ENCODE peak calls at places on chromosomes 11 and 22, in nine cellular contexts. W is testis, L is ovary, Z is spleen, S is stomach, R is brain microvascular endothelial cell, M is GM23338, H is esophagus squamous epithelium, G is adrenal gland. P is an unnamed sample.

GRCh38 chr11:62544521-62545436 is 1.8 kb downstream of the AHNAK start:
- DNase-seq in R (no peak), W (no peak), G (no peak), S (no peak), M (no peak), H (no peak), L (no peak), Z (no peak), P (peak; percentile 39)

GRCh38 chr11:95247883-95248282 is 16.9 kb upstream of the SESN3 start:
- DNase-seq in L (no peak), G (no peak), R (no peak), W (no peak), S (no peak), H (no peak), M (no peak), Z (no peak), P (no peak)

GRCh38 chr11:124942446-124943202 is 6.8 kb upstream of the HEPACAM start:
- DNase-seq in R (no peak), G (no peak), W (no peak), S (no peak), L (no peak), H (no peak), Z (no peak), M (no peak), P (peak; percentile 70)

GRCh38 chr11:8604078-8604723 is 10.2 kb upstream of the STK33 start:
- DNase-seq in Z (no peak), H (no peak), G (peak; percentile 82), W (peak; percentile 75), L (no peak), R (peak; percentile 100), S (peak; percentile 58), M (peak; percentile 85), P (peak; percentile 72)

GRCh38 chr11:60992842-60993409 is 21.4 kb downstream of the CD6 start:
- DNase-seq in Z (no peak), L (peak; percentile 39), H (no peak), M (no peak), G (no peak), S (peak; percentile 50), R (no peak), W (peak; percentile 52), P (no peak)

GRCh38 chr11:108340958-108341357 is 118.1 kb downstream of the ATM start:
- DNase-seq in H (no peak), S (no peak), W (no peak), M (peak; percentile 37), G (no peak), Z (no peak), R (no peak), L (no peak), P (no peak)

GRCh38 chr11:41950470-41951143 is 491.2 kb upstream of the LRRC4C start:
- DNase-seq in L (no peak), Z (no peak), H (no peak), R (no peak), S (no peak), M (no peak), G (no peak), W (no peak), P (peak; percentile 23)

GRCh38 chr22:45972868-45973212 is 4.1 kb downstream of the WNT7B start:
- DNase-seq in S (no peak), H (no peak), G (no peak), Z (no peak), R (no peak), M (no peak), L (no peak), W (no peak), P (no peak)

GRCh38 chr11:106391771-106392412 is 314.4 kb downstream of the AASDHPPT start:
- DNase-seq in M (no peak), R (no peak), S (no peak), G (no peak), H (no peak), Z (no peak), W (no peak), L (no peak), P (no peak)

GRCh38 chr11:124725719-124726105 is 14.0 kb upstream of the NRGN start:
- DNase-seq in L (no peak), Z (no peak), M (no peak), S (no peak), W (no peak), G (no peak), R (peak; percentile 35), H (no peak), P (no peak)

GRCh38 chr11:71461696-71462095 is 8.7 kb downstream of the NADSYN1 start:
- DNase-seq in L (no peak), S (no peak), R (no peak), W (no peak), G (no peak), Z (peak; percentile 21), M (no peak), H (no peak), P (no peak)
- H3K36me3 ChIP-seq in L (no peaks in the 10 kb centered on the region), S (peaks cover 97% of the 10 kb centered on the region), R (peaks cover 22% of the 10 kb centered on the region), W (no peaks in the 10 kb centered on the region), G (no peaks in the 10 kb centered on the region), Z (peaks cover 100% of the 10 kb centered on the region), M (peaks cover 4% of the 10 kb centered on the region), H (peaks cover 13% of the 10 kb centered on the region), P (no peaks in the 10 kb centered on the region)

GRCh38 chr22:36493690-36494110 is 12.3 kb upstream of the TXN2 start:
- DNase-seq in L (no peak), G (peak; percentile 54), S (no peak), Z (peak; percentile 84), R (no peak), H (no peak), W (peak; percentile 28), M (no peak), P (no peak)

GRCh38 chr22:36497910-36498669 is 8.8 kb downstream of the FOXRED2 start:
- DNase-seq in W (no peak), H (no peak), Z (no peak), R (no peak), S (no peak), M (peak; percentile 15), L (no peak), G (no peak), P (no peak)
- TF ChIP-seq CTCF in W (no peak), H (no peak), Z (no peak), R (peak; percentile 40), S (no peak), M (peak; percentile 5), L (no peak), G (no peak), P (no peak)

DNA sequence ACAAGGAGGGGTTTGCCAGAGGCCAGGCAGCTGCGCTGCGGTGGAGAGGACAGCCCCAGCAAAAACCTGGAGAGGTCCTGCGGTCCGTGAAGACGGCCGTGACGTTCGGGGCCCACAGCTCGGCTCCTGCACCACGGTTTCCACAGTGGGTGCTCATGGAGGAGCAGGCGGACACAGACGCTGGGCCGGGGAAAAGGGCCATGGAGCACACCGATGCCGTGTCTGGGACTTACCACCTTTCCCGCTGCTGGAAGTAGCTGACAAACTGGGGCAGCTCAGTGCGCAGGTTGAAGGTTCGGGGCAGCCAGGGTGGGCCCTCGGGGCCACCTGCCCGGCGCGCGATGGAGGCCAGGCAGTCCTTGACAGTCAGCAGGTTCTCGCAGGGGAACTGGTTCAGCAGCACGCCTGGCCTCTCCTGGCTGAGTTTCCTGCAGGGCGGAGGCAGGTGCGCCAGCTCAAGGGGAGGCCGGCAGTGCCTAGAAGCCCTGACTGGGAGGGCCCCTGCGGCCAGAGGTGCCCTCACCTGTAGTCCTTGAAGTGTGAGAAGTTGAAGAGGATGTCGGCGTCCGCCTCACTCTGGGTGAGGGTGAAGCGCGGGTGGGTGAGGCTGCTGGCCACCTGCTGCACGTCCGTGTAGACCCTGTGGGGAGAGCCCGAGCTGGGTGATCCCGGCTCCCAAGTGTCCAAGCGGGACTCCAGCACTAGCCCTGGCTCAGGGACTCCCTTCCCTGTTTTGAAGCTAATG is 12.8 kb downstream of the TTLL12 start:
- DNase-seq in H (no peak), G (no peak), M (no peak), Z (peak; percentile 58), R (no peak), W (no peak), L (no peak), S (no peak), P (no peak)
- H3K36me3 ChIP-seq in H (peaks cover 17% of the 10 kb centered on the region), G (no peaks in the 10 kb centered on the region), M (peaks cover 13% of the 10 kb centered on the region), Z (peaks cover 97% of the 10 kb centered on the region), R (peaks cover 44% of the 10 kb centered on the region), W (no peaks in the 10 kb centered on the region), L (peaks cover 7% of the 10 kb centered on the region), S (peaks cover 99% of the 10 kb centered on the region), P (no peaks in the 10 kb centered on the region)

DNA sequence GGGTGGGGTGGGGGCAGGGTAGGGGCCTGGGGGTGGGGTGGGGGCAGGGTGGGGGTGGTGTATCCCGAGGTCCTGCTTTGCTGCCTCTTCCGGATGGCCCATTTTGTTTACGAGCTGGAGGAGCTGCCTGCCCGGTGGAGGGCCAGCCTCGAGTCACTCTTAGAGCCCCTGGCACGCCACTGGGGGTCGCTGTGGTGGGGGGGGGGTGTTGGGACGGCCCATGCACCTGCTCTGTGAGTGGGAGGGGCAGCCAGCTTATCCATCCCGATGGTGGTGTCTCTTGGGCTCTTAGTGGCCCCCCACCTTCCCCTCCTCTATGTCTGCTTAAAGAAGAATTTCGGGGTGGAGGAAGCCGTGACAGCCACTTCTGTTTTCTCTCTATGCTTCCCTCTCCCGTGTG is 24.6 kb downstream of the MRGPRD start:
- DNase-seq in M (peak; percentile 64), W (no peak), L (no peak), Z (no peak), S (no peak), R (no peak), G (no peak), H (no peak), P (peak; percentile 68)
- TF ChIP-seq CTCF in M (peak; percentile 79), W (no peak), L (no peak), Z (no peak), S (no peak), R (peak; percentile 42), G (no peak), H (no peak), P (peak; percentile 67)

GRCh38 chr22:44670220-44670983 is 31.6 kb upstream of the PRR5 start:
- DNase-seq in H (no peak), Z (no peak), W (no peak), G (no peak), S (no peak), M (no peak), L (no peak), R (no peak), P (no peak)

GRCh38 chr22:44669725-44670027 is 32.3 kb upstream of the PRR5 start:
- DNase-seq in Z (no peak), W (no peak), G (no peak), H (no peak), M (peak; percentile 66), R (no peak), L (no peak), S (no peak), P (peak; percentile 68)

GRCh38 chr22:44673406-44673805 is 28.6 kb upstream of the PRR5 start:
- DNase-seq in W (no peak), H (no peak), L (no peak), M (no peak), R (no peak), Z (no peak), G (no peak), S (no peak), P (no peak)

GRCh38 chr22:44671742-44672141 is 30.3 kb upstream of the PRR5 start:
- DNase-seq in H (no peak), S (no peak), Z (no peak), M (no peak), L (no peak), W (no peak), G (no peak), R (peak; percentile 9), P (no peak)

DNA sequence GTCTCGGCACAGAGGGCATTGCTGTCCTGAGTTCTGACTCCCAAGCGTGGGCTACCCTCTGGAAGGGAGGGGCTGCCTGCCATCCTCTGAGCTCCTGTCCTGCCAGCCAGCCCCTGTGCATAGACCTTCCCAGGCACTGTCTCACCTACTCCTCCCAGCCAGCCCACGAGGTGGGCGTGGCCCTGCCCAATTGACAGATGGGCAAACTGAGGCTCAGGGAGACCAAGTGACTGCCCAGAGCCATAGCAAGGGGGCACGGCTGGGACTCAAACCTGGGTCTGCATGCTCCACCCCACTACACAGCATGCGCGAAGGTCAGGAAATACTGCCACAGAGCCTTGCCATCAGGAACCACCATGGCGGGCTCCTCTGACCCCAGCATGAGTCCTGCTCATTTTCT is 29.4 kb upstream of the PRR5 start:
- DNase-seq in R (no peak), M (no peak), W (no peak), L (no peak), Z (no peak), H (no peak), G (no peak), S (no peak), P (no peak)
- H3K36me3 ChIP-seq in R (no peaks in the 10 kb centered on the region), M (no peaks in the 10 kb centered on the region), W (no peaks in the 10 kb centered on the region), L (no peaks in the 10 kb centered on the region), Z (no peaks in the 10 kb centered on the region), H (no peaks in the 10 kb centered on the region), G (no peaks in the 10 kb centered on the region), S (no peaks in the 10 kb centered on the region), P (no peaks in the 10 kb centered on the region)

P was measured in neural progenitor cell.